ENCODE peak calls at places on chromosome 10, in five cellular contexts. D is HCT116, K is RWPE2, G is astrocyte of the cerebellum, P is HFF-Myc. E is an unnamed sample.

GRCh38 chr10:113854757-113855626 is 531 bp downstream of the NHLRC2 start:
- DNase-seq in D (peak; percentile 31), K (peak; percentile 64), G (no peak), P (no peak), E (peak; percentile 35)

GRCh38 chr10:112712536-112712935 is 237.5 kb upstream of the TCF7L2 start:
- DNase-seq in D (no peak), K (no peak), G (no peak), P (no peak), E (no peak)

GRCh38 chr10:112951349-112952281 is 1.6 kb downstream of the TCF7L2 start:
- DNase-seq in D (peak; percentile 72), K (no peak), G (no peak), P (no peak), E (peak; percentile 30)

GRCh38 chr10:3192856-3193635 is 20.5 kb upstream of the PITRM1 start:
- DNase-seq in D (peak; percentile 34), K (no peak), G (peak; percentile 55), P (no peak), E (peak; percentile 48)

GRCh38 chr10:75568721-75569120 is 137.3 kb downstream of the LRMDA start:
- DNase-seq in D (no peak), K (no peak), G (no peak), P (no peak), E (no peak)

GRCh38 chr10:26274391-26274790 is 57.8 kb downstream of the GAD2 start:
- DNase-seq in D (no peak), K (no peak), G (no peak), P (no peak), E (no peak)

GRCh38 chr10:80315391-80315790 is 25.9 kb upstream of the MAT1A start:
- DNase-seq in D (no peak), K (no peak), G (no peak), P (no peak), E (no peak)

GRCh38 chr10:110613996-110614495 is 30.1 kb upstream of the RBM20 start:
- DNase-seq in D (no peak), K (no peak), G (no peak), P (no peak), E (no peak)

GRCh38 chr10:69861251-69862240 is 59.8 kb downstream of the COL13A1 start:
- DNase-seq in D (peak; percentile 94), K (no peak), G (peak; percentile 83), P (peak; percentile 74), E (peak; percentile 65)

GRCh38 chr10:90960355-90960814 is 39.5 kb upstream of the ANKRD1 start:
- DNase-seq in D (no peak), K (no peak), G (no peak), P (peak; percentile 79), E (no peak)

GRCh38 chr10:36423821-36424248 is 701.6 kb upstream of the ANKRD30A start:
- DNase-seq in D (no peak), K (no peak), G (no peak), P (no peak), E (no peak)

GRCh38 chr10:8069627-8070026 is 15.1 kb downstream of the GATA3 start:
- DNase-seq in D (no peak), K (no peak), G (peak; percentile 20), P (no peak), E (no peak)
- H3K4me3 ChIP-seq in D (no peak overlapping the region), K (no peak overlapping the region), G (no peak overlapping the region), P (no peak overlapping the region), E (no peak overlapping the region)

GRCh38 chr10:62080905-62081304 is 179.4 kb downstream of the ARID5B start:
- DNase-seq in D (no peak), K (no peak), G (no peak), P (no peak), E (no peak)
- H3K4me3 ChIP-seq in D (no peak overlapping the region), K (no peak overlapping the region), G (no peak overlapping the region), P (no peak overlapping the region), E (no peak overlapping the region)

DNA sequence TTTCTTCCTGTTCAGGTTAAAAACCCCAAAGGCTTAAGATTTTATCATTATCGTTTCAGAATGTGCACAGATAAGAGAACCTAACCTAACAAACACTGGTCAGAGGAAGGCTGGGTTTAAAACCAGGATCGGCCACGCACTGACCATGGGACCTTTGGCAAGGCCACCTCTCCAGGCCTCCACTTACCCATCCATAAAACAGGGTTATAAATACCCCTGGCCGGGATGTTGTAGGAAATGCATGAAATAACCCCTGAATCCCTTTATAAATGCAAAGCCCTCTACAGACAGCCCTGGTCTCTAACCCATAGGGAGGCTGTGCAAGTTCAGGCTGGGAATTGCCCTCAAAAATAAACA is 418 bp downstream of the DEPP1 start:
- DNase-seq in D (no peak), K (no peak), G (no peak), P (no peak), E (no peak)
- H3K4me3 ChIP-seq in D (peak overlapping the region; percentile 56), K (peak overlapping the region; percentile 2), G (peak overlapping the region; percentile 50), P (no peak overlapping the region), E (no peak overlapping the region)

GRCh38 chr10:117532003-117532385 is 10.6 kb upstream of the EMX2 start:
- DNase-seq in D (no peak), K (no peak), G (no peak), P (no peak), E (no peak)
- H3K4me3 ChIP-seq in D (no peak overlapping the region), K (no peak overlapping the region), G (no peak overlapping the region), P (no peak overlapping the region), E (no peak overlapping the region)

DNA sequence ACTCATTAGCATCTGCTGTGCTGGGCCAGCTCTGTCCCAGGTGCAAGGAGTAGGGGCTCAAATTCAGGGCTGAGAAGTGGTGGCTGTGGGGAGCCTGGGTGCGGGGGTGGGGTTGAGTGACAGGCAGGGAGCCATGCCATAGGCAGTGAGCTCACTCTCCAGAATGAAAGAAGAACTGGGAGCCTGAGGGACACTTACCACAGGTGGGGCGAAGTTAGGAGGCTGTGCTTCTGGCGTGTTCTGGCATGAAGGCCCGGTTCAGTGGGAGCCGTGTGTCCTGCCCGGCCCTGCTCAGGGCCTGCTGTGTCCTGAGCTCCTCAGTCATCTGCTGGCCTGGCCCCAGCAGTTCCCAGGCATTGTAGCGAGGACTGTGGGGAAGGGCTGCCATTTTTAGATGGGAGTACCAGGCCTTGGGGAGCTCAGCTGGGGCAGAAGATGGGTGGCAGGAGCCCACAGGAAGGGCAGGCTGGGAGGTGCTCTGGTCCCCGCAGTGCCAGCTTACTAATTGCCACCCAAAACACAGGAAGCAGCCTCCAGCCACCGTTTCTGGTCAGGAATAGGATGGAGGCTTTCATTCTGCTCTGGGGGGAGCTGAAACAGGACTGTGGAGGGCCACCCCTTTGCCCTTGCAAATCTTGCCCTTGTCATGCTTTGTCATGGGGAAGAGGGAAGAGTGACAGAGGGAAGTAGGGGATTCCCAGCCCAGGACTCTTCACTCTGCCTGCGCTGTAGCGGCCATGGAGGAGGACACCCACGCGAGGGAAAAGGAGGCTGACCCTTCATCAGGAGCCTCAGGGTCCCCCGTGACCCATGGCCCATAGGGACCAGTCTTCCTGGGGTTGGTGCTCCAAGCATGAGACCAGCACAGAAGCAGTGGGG is 62.2 kb downstream of the MKI67 start:
- DNase-seq in D (no peak), K (no peak), G (no peak), P (no peak), E (no peak)
- H3K4me3 ChIP-seq in D (no peak overlapping the region), K (no peak overlapping the region), G (no peak overlapping the region), P (no peak overlapping the region), E (peak overlapping the region; percentile 44)

GRCh38 chr10:11824376-11824775 is 1.2 kb downstream of the PROSER2 start:
- DNase-seq in D (no peak), K (no peak), G (no peak), P (no peak), E (no peak)

GRCh38 chr10:11823989-11824346 is 812 bp downstream of the PROSER2 start:
- DNase-seq in D (no peak), K (no peak), G (no peak), P (no peak), E (peak; percentile 45)

GRCh38 chr10:11825796-11826414 is 2.7 kb downstream of the PROSER2 start:
- DNase-seq in D (no peak), K (no peak), G (no peak), P (no peak), E (no peak)

GRCh38 chr10:11823122-11823988 is at the start of gene PROSER2:
- DNase-seq in D (peak; percentile 27), K (no peak), G (no peak), P (no peak), E (no peak)

GRCh38 chr10:11824825-11825224 is 1.7 kb downstream of the PROSER2 start:
- DNase-seq in D (no peak), K (no peak), G (no peak), P (no peak), E (no peak)
- H3K4me3 ChIP-seq in D (peak overlapping the region; percentile 89), K (peak overlapping the region; percentile 86), G (no peak overlapping the region), P (no peak overlapping the region), E (no peak overlapping the region)

DNA sequence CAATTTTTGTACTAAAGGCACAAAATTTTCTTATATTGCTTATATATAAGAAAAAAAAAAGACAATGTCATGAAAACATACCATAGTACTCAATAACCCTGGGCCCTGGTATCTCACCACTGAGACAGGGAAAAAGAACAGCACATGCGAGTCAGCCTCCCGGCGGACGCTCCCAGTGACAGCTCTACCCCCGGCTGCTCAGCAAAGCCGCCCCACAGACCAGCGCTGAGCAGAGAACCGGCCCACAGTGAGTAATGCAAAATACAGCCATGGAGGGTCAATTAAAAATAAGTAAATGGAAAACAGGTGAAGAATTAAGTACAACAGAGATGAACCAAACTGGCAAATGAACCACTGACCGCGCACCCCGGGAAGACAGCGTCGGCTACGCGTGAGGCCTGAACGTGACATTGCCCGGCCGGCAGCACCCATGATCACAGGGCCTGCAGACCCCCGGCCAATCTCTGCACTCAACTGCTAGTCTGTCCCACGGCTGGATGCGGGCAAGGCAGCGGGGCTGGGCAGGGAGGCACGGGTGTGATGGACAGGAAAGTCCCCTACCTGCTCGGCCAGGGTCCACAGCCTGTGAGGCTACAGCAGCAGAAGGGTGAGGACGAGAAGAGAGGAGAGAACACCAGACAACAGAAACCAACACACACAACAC is 175.9 kb downstream of the ZMYND11 start:
- DNase-seq in D (no peak), K (no peak), G (no peak), P (no peak), E (no peak)
- H3K4me3 ChIP-seq in D (no peak overlapping the region), K (no peak overlapping the region), G (no peak overlapping the region), P (no peak overlapping the region), E (no peak overlapping the region)

GRCh38 chr10:30704016-30704600 is 74.6 kb upstream of the LYZL2 start:
- DNase-seq in D (no peak), K (no peak), G (no peak), P (no peak), E (peak; percentile 26)
- H3K4me3 ChIP-seq in D (no peak overlapping the region), K (no peak overlapping the region), G (no peak overlapping the region), P (no peak overlapping the region), E (peak overlapping the region; percentile 59)

GRCh38 chr10:87092861-87093460 is 1.7 kb downstream of the GLUD1 start:
- DNase-seq in D (no peak), K (no peak), G (no peak), P (no peak), E (peak; percentile 49)

GRCh38 chr10:87090779-87091178 is 3.9 kb downstream of the GLUD1 start:
- DNase-seq in D (no peak), K (no peak), G (no peak), P (no peak), E (no peak)

GRCh38 chr10:87093461-87094372 is 926 bp downstream of the GLUD1 start:
- DNase-seq in D (no peak), K (peak; percentile 60), G (no peak), P (no peak), E (peak; percentile 14)

GRCh38 chr10:87092356-87092860 is 2.2 kb downstream of the GLUD1 start:
- DNase-seq in D (no peak), K (no peak), G (peak; percentile 41), P (no peak), E (no peak)

DNA sequence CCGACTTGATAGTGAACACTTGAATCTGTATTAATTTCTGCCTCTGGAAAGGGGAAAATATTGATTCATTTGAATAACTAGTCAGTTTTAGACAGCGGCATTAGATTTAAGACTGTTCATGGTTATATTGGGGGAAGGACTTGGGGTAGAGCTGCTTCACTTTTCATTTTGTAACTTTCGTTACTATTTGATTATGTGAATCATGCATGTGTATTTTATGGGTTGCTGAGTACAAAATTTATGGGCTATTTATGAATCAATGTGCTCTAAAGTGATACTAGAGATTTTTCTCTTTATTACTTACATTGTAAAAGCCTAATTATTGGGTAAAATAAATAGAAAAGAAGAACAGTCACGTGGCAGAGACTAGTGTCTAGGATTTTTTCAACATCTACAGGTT is 4.9 kb downstream of the GLUD1 start:
- DNase-seq in D (no peak), K (no peak), G (no peak), P (no peak), E (no peak)
- H3K4me3 ChIP-seq in D (no peak overlapping the region), K (no peak overlapping the region), G (no peak overlapping the region), P (no peak overlapping the region), E (no peak overlapping the region)